ENCODE peak calls at places on chromosomes 5 and 9, in four cellular contexts. One of them, this sample, is unnamed.

GRCh38 chr9:125296843-125297372 is 35.3 kb downstream of the GAPVD1 start:
- DNase-seq in H1: no peak
- DNase-seq in K562: no peak
- DNase-seq in GM12878: no peak
- DNase-seq in this sample: peak; percentile 95

GRCh38 chr9:117084221-117084620 is 330.6 kb downstream of the ASTN2 start:
- DNase-seq in GM12878: no peak
- DNase-seq in K562: no peak
- DNase-seq in H1: no peak
- DNase-seq in this sample: no peak

GRCh38 chr9:97562542-97562941 is 61.1 kb downstream of the TMOD1 start:
- DNase-seq in GM12878: no peak
- DNase-seq in K562: no peak
- DNase-seq in H1: no peak
- DNase-seq in this sample: no peak

GRCh38 chr5:177134653-177135225 is 1.2 kb downstream of the NSD1 start:
- DNase-seq in K562: no peak
- DNase-seq in GM12878: no peak
- DNase-seq in H1: no peak
- DNase-seq in this sample: no peak

GRCh38 chr9:136225748-136226679 is 19.6 kb downstream of the QSOX2 start:
- DNase-seq in GM12878: peak; percentile 31
- DNase-seq in K562: peak; percentile 71
- DNase-seq in H1: peak; percentile 92
- DNase-seq in this sample: peak; percentile 44

GRCh38 chr9:107020040-107020530 is 157.1 kb downstream of the ZNF462 start:
- DNase-seq in GM12878: peak; percentile 50
- DNase-seq in K562: no peak
- DNase-seq in H1: no peak
- DNase-seq in this sample: no peak

GRCh38 chr9:88773119-88773518 is 218.1 kb upstream of the S1PR3 start:
- DNase-seq in GM12878: no peak
- DNase-seq in H1: no peak
- DNase-seq in K562: no peak
- DNase-seq in this sample: no peak

GRCh38 chr5:140011297-140011802 is 31.7 kb downstream of the NRG2 start:
- DNase-seq in H1: no peak
- DNase-seq in GM12878: peak; percentile 83
- DNase-seq in K562: no peak
- DNase-seq in this sample: peak; percentile 34

GRCh38 chr5:77785229-77785628 is 9.1 kb upstream of the TBCA start:
- DNase-seq in K562: no peak
- DNase-seq in GM12878: no peak
- DNase-seq in H1: no peak
- DNase-seq in this sample: no peak

GRCh38 chr9:137021979-137022619 is 5.9 kb downstream of the ABCA2 start:
- DNase-seq in H1: peak; percentile 95
- DNase-seq in K562: peak; percentile 91
- DNase-seq in GM12878: no peak
- DNase-seq in this sample: peak; percentile 88

GRCh38 chr9:138097501-138097991 is 220.0 kb downstream of the CACNA1B start:
- DNase-seq in GM12878: no peak
- DNase-seq in K562: no peak
- DNase-seq in H1: no peak
- DNase-seq in this sample: no peak

GRCh38 chr9:130869250-130869649 is 27.4 kb downstream of the QRFP start:
- DNase-seq in K562: peak; percentile 65
- DNase-seq in H1: no peak
- DNase-seq in GM12878: no peak
- DNase-seq in this sample: no peak

DNA sequence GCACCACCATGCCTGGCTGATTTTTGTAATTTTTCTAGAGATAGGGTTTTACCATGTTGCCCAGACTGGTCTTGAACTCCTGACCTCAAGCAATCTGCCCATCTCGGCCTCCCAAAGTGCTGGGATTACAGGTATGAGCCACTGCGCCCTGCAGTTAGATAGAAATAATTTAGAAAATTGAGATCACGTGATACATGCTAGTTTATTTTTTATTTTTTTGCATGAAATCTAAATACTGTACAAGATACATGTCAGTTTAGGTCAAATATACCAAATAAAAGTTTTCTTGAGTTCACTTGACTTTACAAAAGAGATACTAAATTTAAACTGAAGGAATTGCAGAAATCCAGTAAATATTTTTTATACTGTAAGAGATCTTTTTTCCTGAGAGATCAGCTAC is 304.2 kb downstream of the YTHDC2 start:
- DNase-seq in GM12878: no peak
- DNase-seq in H1: no peak
- DNase-seq in K562: no peak
- DNase-seq in this sample: no peak
- TF ChIP-seq BRCA1 in GM12878: no peak
- TF ChIP-seq BRCA1 in H1: no peak
- TF ChIP-seq BRCA1 in K562: no peak
- TF ChIP-seq BRCA1 in this sample: no peak

GRCh38 chr5:59842999-59843398 is 50.5 kb downstream of the PDE4D start:
- DNase-seq in H1: no peak
- DNase-seq in K562: no peak
- DNase-seq in GM12878: no peak
- DNase-seq in this sample: no peak

GRCh38 chr5:59838989-59839388 is 54.5 kb downstream of the PDE4D start:
- DNase-seq in GM12878: no peak
- DNase-seq in H1: no peak
- DNase-seq in K562: no peak
- DNase-seq in this sample: no peak

GRCh38 chr5:59837071-59837470 is 56.5 kb downstream of the PDE4D start:
- DNase-seq in H1: no peak
- DNase-seq in GM12878: no peak
- DNase-seq in K562: no peak
- DNase-seq in this sample: no peak

GRCh38 chr5:59838067-59838466 is 55.5 kb downstream of the PDE4D start:
- DNase-seq in K562: no peak
- DNase-seq in GM12878: no peak
- DNase-seq in H1: no peak
- DNase-seq in this sample: no peak

GRCh38 chr5:59840200-59840601 is 53.3 kb downstream of the PDE4D start:
- DNase-seq in K562: no peak
- DNase-seq in GM12878: no peak
- DNase-seq in H1: no peak
- DNase-seq in this sample: peak; percentile 20
- H3K4me3 ChIP-seq in K562: no peak overlapping the region
- H3K4me3 ChIP-seq in GM12878: no peak overlapping the region
- H3K4me3 ChIP-seq in H1: no peak overlapping the region
- H3K4me3 ChIP-seq in this sample: no peak overlapping the region

GRCh38 chr5:132474881-132475511 is 15.6 kb downstream of the IRF1 start:
- DNase-seq in GM12878: no peak
- DNase-seq in K562: no peak
- DNase-seq in H1: no peak
- DNase-seq in this sample: no peak
- TF ChIP-seq BRCA1 in GM12878: no peak
- TF ChIP-seq BRCA1 in K562: no peak
- TF ChIP-seq BRCA1 in H1: no peak
- TF ChIP-seq BRCA1 in this sample: no peak

DNA sequence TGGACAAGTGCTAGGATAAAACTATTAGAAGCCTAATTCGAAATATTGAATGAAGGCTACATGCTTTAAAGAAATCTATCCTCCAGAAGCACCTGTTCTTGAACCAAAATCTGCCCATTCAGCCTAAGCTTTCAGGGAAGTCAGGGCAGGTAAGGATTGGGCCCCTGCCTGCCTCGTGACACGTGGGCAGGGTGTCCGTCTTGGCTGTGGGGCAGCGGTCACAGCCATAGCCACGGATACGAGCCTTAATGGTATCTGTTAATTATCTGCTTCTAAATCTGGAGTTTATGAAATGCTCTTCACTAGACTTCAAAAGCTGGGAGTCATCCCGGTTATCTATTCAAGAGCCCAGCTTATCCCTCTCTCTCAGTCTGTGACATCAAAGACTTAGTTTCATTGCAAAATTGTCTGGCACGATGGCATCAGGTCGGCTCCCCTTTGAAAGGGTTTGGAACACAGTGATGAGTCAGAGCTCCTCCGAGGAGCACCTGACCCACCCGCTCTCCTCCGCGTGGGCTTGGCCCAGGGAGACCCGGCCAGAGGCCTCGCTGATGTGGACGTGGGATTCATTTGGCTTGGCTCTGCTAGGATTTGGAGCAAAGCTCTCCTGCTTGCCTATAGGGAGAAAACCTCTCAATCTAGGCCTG is 135.9 kb downstream of the MACROH2A1 start:
- DNase-seq in K562: no peak
- DNase-seq in GM12878: no peak
- DNase-seq in H1: no peak
- DNase-seq in this sample: peak; percentile 98
- H3K4me3 ChIP-seq in K562: no peak overlapping the region
- H3K4me3 ChIP-seq in GM12878: no peak overlapping the region
- H3K4me3 ChIP-seq in H1: no peak overlapping the region
- H3K4me3 ChIP-seq in this sample: peak overlapping the region; percentile 11